ENCODE peak calls at places on chromosomes 1 and 21, in six cellular contexts. One of them, this sample, is unnamed. For H3K4me1 and H3K9me3, the result is how much of the 10 kb centered on the place peaks cover.

GRCh38 chr1:157626099-157626498 is 28.2 kb upstream of the FCRL4 start:
- DNase-seq in PC-9: no peak
- DNase-seq in keratinocyte: no peak
- DNase-seq in body of pancreas: peak
- DNase-seq in psoas muscle: no peak
- DNase-seq in heart right ventricle: no peak
- DNase-seq in this sample: no peak

GRCh38 chr1:84959294-84959693 is 37.6 kb downstream of the MCOLN2 start:
- DNase-seq in PC-9: no peak
- DNase-seq in keratinocyte: no peak
- DNase-seq in body of pancreas: no peak
- DNase-seq in psoas muscle: no peak
- DNase-seq in heart right ventricle: no peak
- DNase-seq in this sample: no peak

GRCh38 chr1:219155140-219155539 is 18.5 kb upstream of the LYPLAL1 start:
- DNase-seq in PC-9: no peak
- DNase-seq in keratinocyte: no peak
- DNase-seq in body of pancreas: no peak
- DNase-seq in psoas muscle: no peak
- DNase-seq in heart right ventricle: peak
- DNase-seq in this sample: no peak

GRCh38 chr1:204041803-204042505 is 31.0 kb upstream of the SOX13 start:
- DNase-seq in PC-9: no peak
- DNase-seq in keratinocyte: no peak
- DNase-seq in body of pancreas: peak
- DNase-seq in psoas muscle: peak
- DNase-seq in heart right ventricle: no peak
- DNase-seq in this sample: no peak

GRCh38 chr1:12326986-12327385 is 97.2 kb downstream of the VPS13D start:
- DNase-seq in PC-9: no peak
- DNase-seq in keratinocyte: no peak
- DNase-seq in body of pancreas: no peak
- DNase-seq in psoas muscle: no peak
- DNase-seq in heart right ventricle: no peak
- DNase-seq in this sample: no peak

GRCh38 chr1:35539073-35539823 is 18.0 kb downstream of the KIAA0319L start:
- DNase-seq in PC-9: peak
- DNase-seq in keratinocyte: no peak
- DNase-seq in body of pancreas: no peak
- DNase-seq in psoas muscle: no peak
- DNase-seq in heart right ventricle: no peak
- DNase-seq in this sample: no peak

GRCh38 chr1:226915672-226915995 is 24.5 kb upstream of the COQ8A start:
- DNase-seq in PC-9: no peak
- DNase-seq in keratinocyte: no peak
- DNase-seq in body of pancreas: no peak
- DNase-seq in psoas muscle: no peak
- DNase-seq in heart right ventricle: no peak
- DNase-seq in this sample: no peak

GRCh38 chr1:41476807-41477361 is 7.6 kb downstream of the EDN2 start:
- DNase-seq in PC-9: no peak
- DNase-seq in keratinocyte: no peak
- DNase-seq in body of pancreas: peak
- DNase-seq in psoas muscle: peak
- DNase-seq in heart right ventricle: no peak
- DNase-seq in this sample: no peak

GRCh38 chr1:32984090-32984828 is 19.6 kb upstream of the RNF19B start:
- DNase-seq in PC-9: no peak
- DNase-seq in keratinocyte: no peak
- DNase-seq in body of pancreas: no peak
- DNase-seq in psoas muscle: no peak
- DNase-seq in heart right ventricle: no peak
- DNase-seq in this sample: no peak

GRCh38 chr21:45383615-45384201 is 21.3 kb upstream of the COL18A1 start:
- DNase-seq in PC-9: no peak
- DNase-seq in keratinocyte: no peak
- DNase-seq in body of pancreas: no peak
- DNase-seq in psoas muscle: peak
- DNase-seq in heart right ventricle: no peak
- DNase-seq in this sample: no peak

GRCh38 chr1:198449727-198450433 is 90.6 kb downstream of the ATP6V1G3 start:
- DNase-seq in PC-9: peak
- DNase-seq in keratinocyte: peak
- DNase-seq in body of pancreas: no peak
- DNase-seq in psoas muscle: no peak
- DNase-seq in heart right ventricle: no peak
- DNase-seq in this sample: no peak

GRCh38 chr1:65255088-65256050 is 54.0 kb upstream of the DNAJC6 start:
- DNase-seq in PC-9: no peak
- DNase-seq in keratinocyte: no peak
- DNase-seq in body of pancreas: no peak
- DNase-seq in psoas muscle: no peak
- DNase-seq in heart right ventricle: no peak
- DNase-seq in this sample: no peak

GRCh38 chr1:52426391-52426790 is 22.0 kb downstream of the PRPF38A start:
- DNase-seq in PC-9: peak
- DNase-seq in keratinocyte: no peak
- DNase-seq in body of pancreas: no peak
- DNase-seq in psoas muscle: no peak
- DNase-seq in heart right ventricle: no peak
- DNase-seq in this sample: no peak

GRCh38 chr1:223844962-223845809 is 561 bp downstream of the TP53BP2 start:
- DNase-seq in PC-9: no peak
- DNase-seq in keratinocyte: no peak
- DNase-seq in body of pancreas: peak
- DNase-seq in psoas muscle: peak
- DNase-seq in heart right ventricle: peak
- DNase-seq in this sample: peak

GRCh38 chr1:53549287-53549686 is 90.1 kb downstream of the DMRTB1 start:
- DNase-seq in PC-9: no peak
- DNase-seq in keratinocyte: no peak
- DNase-seq in body of pancreas: no peak
- DNase-seq in psoas muscle: no peak
- DNase-seq in heart right ventricle: no peak
- DNase-seq in this sample: no peak

GRCh38 chr1:167904641-167905040 is 9.3 kb downstream of the ADCY10 start:
- DNase-seq in PC-9: no peak
- DNase-seq in keratinocyte: no peak
- DNase-seq in body of pancreas: no peak
- DNase-seq in psoas muscle: no peak
- DNase-seq in heart right ventricle: no peak
- DNase-seq in this sample: no peak

GRCh38 chr1:16375521-16376359 is 8.7 kb downstream of the SZRD1 start:
- DNase-seq in PC-9: no peak
- DNase-seq in keratinocyte: no peak
- DNase-seq in body of pancreas: no peak
- DNase-seq in psoas muscle: no peak
- DNase-seq in heart right ventricle: no peak
- DNase-seq in this sample: no peak

GRCh38 chr1:199335496-199335895 is 692.0 kb upstream of the NR5A2 start:
- DNase-seq in PC-9: no peak
- DNase-seq in keratinocyte: no peak
- DNase-seq in body of pancreas: no peak
- DNase-seq in psoas muscle: no peak
- DNase-seq in heart right ventricle: no peak
- DNase-seq in this sample: no peak

GRCh38 chr1:36831171-36831810 is 203.0 kb downstream of the GRIK3 start:
- DNase-seq in PC-9: no peak
- DNase-seq in keratinocyte: no peak
- DNase-seq in body of pancreas: no peak
- DNase-seq in psoas muscle: no peak
- DNase-seq in heart right ventricle: no peak
- DNase-seq in this sample: no peak

GRCh38 chr1:227728059-227728891 is 6.8 kb downstream of the JMJD4 start:
- DNase-seq in PC-9: peak
- DNase-seq in keratinocyte: no peak
- DNase-seq in body of pancreas: peak
- DNase-seq in psoas muscle: peak
- DNase-seq in heart right ventricle: peak
- DNase-seq in this sample: no peak

GRCh38 chr1:79646885-79647284 is 640.4 kb upstream of the ADGRL4 start:
- DNase-seq in PC-9: no peak
- DNase-seq in keratinocyte: no peak
- DNase-seq in body of pancreas: no peak
- DNase-seq in psoas muscle: no peak
- DNase-seq in heart right ventricle: no peak
- DNase-seq in this sample: no peak

GRCh38 chr1:232718928-232719927 is 86.0 kb upstream of the MAP10 start:
- DNase-seq in PC-9: no peak
- DNase-seq in keratinocyte: no peak
- DNase-seq in body of pancreas: no peak
- DNase-seq in psoas muscle: no peak
- DNase-seq in heart right ventricle: no peak
- DNase-seq in this sample: no peak

GRCh38 chr21:38170283-38170682 is 86.5 kb upstream of the KCNJ15 start:
- DNase-seq in PC-9: no peak
- DNase-seq in keratinocyte: no peak
- DNase-seq in body of pancreas: no peak
- DNase-seq in psoas muscle: no peak
- DNase-seq in heart right ventricle: peak
- DNase-seq in this sample: no peak

GRCh38 chr1:173914366-173914871 is 2.7 kb downstream of the SERPINC1 start:
- DNase-seq in PC-9: no peak
- DNase-seq in keratinocyte: no peak
- DNase-seq in body of pancreas: peak
- DNase-seq in psoas muscle: no peak
- DNase-seq in heart right ventricle: no peak
- DNase-seq in this sample: no peak

GRCh38 chr1:13723810-13724209 is 23.8 kb downstream of the PRDM2 start:
- DNase-seq in PC-9: no peak
- DNase-seq in keratinocyte: no peak
- DNase-seq in body of pancreas: peak
- DNase-seq in psoas muscle: no peak
- DNase-seq in heart right ventricle: no peak
- DNase-seq in this sample: no peak

GRCh38 chr1:56336972-56337371 is 242.4 kb downstream of the PLPP3 start:
- DNase-seq in PC-9: no peak
- DNase-seq in keratinocyte: no peak
- DNase-seq in body of pancreas: no peak
- DNase-seq in psoas muscle: no peak
- DNase-seq in heart right ventricle: no peak
- DNase-seq in this sample: no peak

GRCh38 chr1:162069334-162070093 is at the start of gene NOS1AP:
- DNase-seq in PC-9: peak
- DNase-seq in keratinocyte: no peak
- DNase-seq in body of pancreas: peak
- DNase-seq in psoas muscle: peak
- DNase-seq in heart right ventricle: peak
- DNase-seq in this sample: no peak

GRCh38 chr1:31736675-31737074 is 27.5 kb downstream of the ADGRB2 start:
- DNase-seq in PC-9: no peak
- DNase-seq in keratinocyte: no peak
- DNase-seq in body of pancreas: peak
- DNase-seq in psoas muscle: peak
- DNase-seq in heart right ventricle: no peak
- DNase-seq in this sample: no peak

GRCh38 chr1:248790456-248790855 is 34.9 kb upstream of the LYPD8 start:
- DNase-seq in PC-9: no peak
- DNase-seq in keratinocyte: no peak
- DNase-seq in body of pancreas: no peak
- DNase-seq in psoas muscle: no peak
- DNase-seq in heart right ventricle: no peak
- DNase-seq in this sample: no peak

GRCh38 chr1:8705104-8705503 is 112.3 kb downstream of the RERE start:
- DNase-seq in PC-9: no peak
- DNase-seq in keratinocyte: no peak
- DNase-seq in body of pancreas: peak
- DNase-seq in psoas muscle: no peak
- DNase-seq in heart right ventricle: no peak
- DNase-seq in this sample: no peak

GRCh38 chr1:44108971-44109370 is 9.7 kb upstream of the KLF17 start:
- DNase-seq in PC-9: no peak
- DNase-seq in keratinocyte: no peak
- DNase-seq in body of pancreas: no peak
- DNase-seq in psoas muscle: no peak
- DNase-seq in heart right ventricle: no peak
- DNase-seq in this sample: no peak
- H3K4me1 ChIP-seq in PC-9: under half
- H3K4me1 ChIP-seq in keratinocyte: under half
- H3K4me1 ChIP-seq in body of pancreas: under half
- H3K4me1 ChIP-seq in psoas muscle: under half
- H3K4me1 ChIP-seq in heart right ventricle: under half
- H3K4me1 ChIP-seq in this sample: under half

GRCh38 chr1:89631756-89632155 is 1.2 kb upstream of the LRRC8C start:
- DNase-seq in PC-9: no peak
- DNase-seq in keratinocyte: no peak
- DNase-seq in body of pancreas: no peak
- DNase-seq in psoas muscle: no peak
- DNase-seq in heart right ventricle: no peak
- DNase-seq in this sample: no peak
- H3K4me3 ChIP-seq in PC-9: no peak
- H3K4me3 ChIP-seq in keratinocyte: no peak
- H3K4me3 ChIP-seq in body of pancreas: no peak
- H3K4me3 ChIP-seq in psoas muscle: peak
- H3K4me3 ChIP-seq in heart right ventricle: peak
- H3K4me3 ChIP-seq in this sample: peak

DNA sequence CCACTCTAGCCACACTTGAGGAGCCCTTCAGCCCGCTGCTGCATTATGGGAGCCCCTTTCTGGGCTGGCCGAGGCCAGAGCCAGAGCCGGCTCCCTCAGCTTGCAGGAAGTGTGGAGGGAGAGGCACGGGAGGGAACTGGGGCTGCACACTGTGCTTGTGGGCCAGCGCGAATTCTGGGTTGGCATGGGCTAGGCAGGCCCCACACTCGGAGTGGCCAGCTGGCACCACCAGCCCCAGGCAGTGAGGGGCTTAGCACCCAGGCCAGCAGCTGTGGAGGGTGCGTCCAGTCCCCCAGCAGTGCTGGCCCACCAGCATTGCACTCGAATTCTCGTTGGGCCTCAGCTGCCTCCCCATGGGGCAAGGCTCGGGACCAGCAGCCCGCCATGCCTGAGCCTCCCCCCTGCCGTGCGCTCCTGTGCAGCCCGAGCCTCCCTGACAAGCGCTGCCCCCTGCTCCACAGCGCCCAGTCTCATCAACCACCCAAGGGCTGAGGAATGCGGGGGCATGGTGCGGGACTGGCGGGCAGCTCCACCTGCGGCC is 785.9 kb upstream of the TPTE start:
- DNase-seq in PC-9: no peak
- DNase-seq in keratinocyte: no peak
- DNase-seq in body of pancreas: no peak
- DNase-seq in psoas muscle: no peak
- DNase-seq in heart right ventricle: no peak
- DNase-seq in this sample: peak
- H3K9me3 ChIP-seq in PC-9: under half
- H3K9me3 ChIP-seq in keratinocyte: under half
- H3K9me3 ChIP-seq in body of pancreas: under half
- H3K9me3 ChIP-seq in psoas muscle: under half
- H3K9me3 ChIP-seq in heart right ventricle: under half
- H3K9me3 ChIP-seq in this sample: under half

DNA sequence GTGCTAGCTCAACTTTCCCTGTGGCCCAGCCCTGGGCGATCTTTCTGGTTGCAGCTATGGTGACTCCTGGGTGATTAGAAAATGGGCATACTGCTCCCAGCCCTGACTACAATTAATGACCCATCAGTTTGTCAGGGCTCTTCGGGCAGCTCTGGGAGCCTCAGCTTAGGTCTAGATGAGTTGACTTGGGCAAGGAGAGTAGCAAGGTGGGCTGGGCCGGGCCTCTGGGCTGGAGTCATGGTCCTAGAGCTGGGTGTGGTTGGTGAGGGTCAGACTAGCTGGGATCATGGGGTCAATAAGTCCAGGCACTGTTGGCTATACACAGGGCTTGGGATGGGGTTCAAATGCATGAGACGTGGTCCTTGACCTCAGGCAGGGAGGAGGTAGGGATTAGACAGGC is 11.6 kb downstream of the PTPRU start:
- DNase-seq in PC-9: no peak
- DNase-seq in keratinocyte: no peak
- DNase-seq in body of pancreas: no peak
- DNase-seq in psoas muscle: no peak
- DNase-seq in heart right ventricle: no peak
- DNase-seq in this sample: no peak
- H3K4me1 ChIP-seq in PC-9: under half
- H3K4me1 ChIP-seq in keratinocyte: under half
- H3K4me1 ChIP-seq in body of pancreas: under half
- H3K4me1 ChIP-seq in psoas muscle: under half
- H3K4me1 ChIP-seq in heart right ventricle: under half
- H3K4me1 ChIP-seq in this sample: under half